ENCODE peak calls at places on chromosomes 11 and 22, in ten cellular contexts. D is Calu3; Y is activated T-cell treated with anti-CD3 and anti-CD28 coated beads, Interleukin-2, amount 50 U/mL, for 48 hours; H is stimulated activated naive CD8-positive, alpha-beta T cell treated with anti-CD3 and anti-CD28 coated beads, Interleukin-15, Interleukin-2, amounts not matched to agents 100 U/mL and 50 U/mL, for 24 hours; Z is transverse colon; K is dermis blood vessel endothelial cell; W is GM03348; S is activated CD4-positive, alpha-beta T cell treated with anti-CD3 and anti-CD28 coated beads for 24 hours; E is activated CD8-positive, alpha-beta memory T cell treated with anti-CD3 and anti-CD28 coated beads, Interleukin-2, amount 50 U/mL, for 48 hours; L is epithelial cell of prostate. R is an unnamed sample.

GRCh38 chr11:61052182-61052972 is 49.9 kb upstream of the CD5 start:
- DNase-seq in K (no peak), L (no peak), H (no peak), E (peak), W (no peak), Y (peak), D (no peak), S (no peak), Z (no peak), R (no peak)

GRCh38 chr11:104001474-104001873 is 35.0 kb upstream of the DDI1 start:
- DNase-seq in Z (no peak), L (no peak), Y (no peak), W (peak), D (no peak), E (no peak), H (no peak), K (no peak), S (no peak), R (peak)

GRCh38 chr11:46364056-46364455 is 16.8 kb downstream of the DGKZ start:
- DNase-seq in D (no peak), K (no peak), E (no peak), L (no peak), H (no peak), W (no peak), S (no peak), Z (no peak), Y (no peak), R (no peak)

GRCh38 chr11:85953491-85954143 is 98.4 kb downstream of the CCDC83 start:
- DNase-seq in Z (no peak), H (no peak), D (no peak), L (no peak), E (no peak), Y (no peak), S (no peak), K (no peak), W (peak), R (peak)

GRCh38 chr11:96217206-96217605 is 125.8 kb downstream of the MAML2 start:
- DNase-seq in W (no peak), S (no peak), Z (no peak), H (no peak), K (no peak), Y (no peak), E (no peak), D (no peak), L (no peak), R (no peak)

GRCh38 chr11:27621440-27622161 is 78.7 kb downstream of the BDNF start:
- DNase-seq in Z (no peak), L (no peak), S (no peak), W (peak), K (no peak), D (no peak), E (no peak), H (no peak), Y (no peak), R (peak)

GRCh38 chr22:39938509-39938908 is 21.7 kb upstream of the TMA7B start:
- DNase-seq in W (no peak), E (no peak), Y (peak), L (peak), H (peak), Z (no peak), S (peak), D (no peak), K (no peak), R (no peak)

GRCh38 chr11:72700026-72700610 is 25.9 kb upstream of the PDE2A start:
- DNase-seq in W (peak), D (no peak), K (peak), S (no peak), Z (no peak), Y (no peak), L (no peak), H (no peak), E (no peak), R (peak)

GRCh38 chr11:66438504-66439466 is at the start of gene MRPL11:
- DNase-seq in Y (peak), Z (peak), W (peak), L (peak), H (peak), E (peak), K (peak), S (peak), D (peak), R (peak)

GRCh38 chr22:27844656-27845602 is 43.4 kb upstream of the MN1 start:
- DNase-seq in L (no peak), D (no peak), Z (no peak), S (no peak), K (no peak), W (no peak), Y (no peak), H (no peak), E (peak), R (peak)

GRCh38 chr11:35671396-35672127 is 9.0 kb downstream of the TRIM44 start:
- DNase-seq in W (no peak), L (no peak), Z (no peak), E (no peak), D (no peak), H (no peak), S (no peak), Y (no peak), K (no peak), R (no peak)

GRCh38 chr22:47163481-47163875 is 401.0 kb downstream of the TBC1D22A start:
- DNase-seq in L (no peak), W (no peak), E (no peak), D (no peak), S (no peak), Y (no peak), K (no peak), H (no peak), Z (peak), R (no peak)

GRCh38 chr11:95108671-95109551 is 19.3 kb downstream of the ENDOD1 start:
- DNase-seq in E (no peak), K (peak), Z (no peak), L (no peak), W (peak), D (no peak), H (no peak), Y (no peak), S (no peak), R (peak)

GRCh38 chr22:49554296-49554625 is 273.4 kb downstream of the BRD1 start:
- DNase-seq in W (no peak), S (no peak), Y (no peak), E (no peak), Z (no peak), K (no peak), H (no peak), D (no peak), L (no peak), R (no peak)

GRCh38 chr22:46145896-46146295 is 4.4 kb upstream of the PPARA start:
- DNase-seq in Y (no peak), Z (no peak), S (no peak), K (no peak), H (no peak), E (no peak), L (no peak), W (no peak), D (no peak), R (no peak)

GRCh38 chr11:20451568-20451967 is 64.1 kb downstream of the PRMT3 start:
- DNase-seq in Y (no peak), K (no peak), L (no peak), Z (no peak), D (no peak), H (no peak), E (no peak), S (no peak), W (peak), R (peak)

GRCh38 chr22:16963189-16963945 is 44.7 kb downstream of the GAB4 start:
- DNase-seq in K (no peak), H (no peak), Z (no peak), S (no peak), W (peak), Y (no peak), E (no peak), L (no peak), D (no peak), R (no peak)

GRCh38 chr22:30704978-30705377 is 10.3 kb downstream of the OSBP2 start:
- DNase-seq in H (no peak), D (no peak), Y (no peak), E (no peak), W (no peak), Z (no peak), L (no peak), S (no peak), K (no peak), R (no peak)

GRCh38 chr11:108929241-108929640 is 264.4 kb downstream of the DDX10 start:
- DNase-seq in L (peak), W (peak), S (no peak), D (no peak), Z (no peak), K (peak), Y (no peak), H (no peak), E (no peak), R (peak)

GRCh38 chr11:45879803-45880685 is 5.4 kb upstream of the MAPK8IP1 start:
- DNase-seq in D (no peak), H (no peak), S (no peak), W (no peak), Z (no peak), E (no peak), L (no peak), K (no peak), Y (no peak), R (peak)

GRCh38 chr11:38176812-38177322 is 1578.8 kb upstream of the RAG2 start:
- DNase-seq in H (no peak), D (no peak), K (no peak), L (no peak), Z (no peak), Y (no peak), S (no peak), W (no peak), E (no peak), R (no peak)

GRCh38 chr22:24429411-24430365 is 2.3 kb downstream of the ADORA2A start:
- DNase-seq in Z (no peak), K (peak), W (peak), Y (peak), H (peak), S (peak), L (peak), D (no peak), E (peak), R (no peak)

GRCh38 chr22:20567371-20567847 is 60.0 kb downstream of the MED15 start:
- DNase-seq in S (no peak), H (no peak), W (peak), E (no peak), Y (no peak), K (no peak), Z (no peak), L (peak), D (peak), R (no peak)

R was measured in fibroblast of pulmonary artery.